ENCODE peak calls at places on chromosomes 5 and 9, in eight cellular contexts. T is suprapubic skin; J is activated CD8-positive, alpha-beta memory T cell treated with anti-CD3 and anti-CD28 coated beads, Interleukin-2, amount 50 U/mL, for 48 hours; C is fibroblast of lung; N is uterus; F is H7; H is C1 segment of cervical spinal cord; V is AG10803. I is an unnamed sample.

GRCh38 chr5:335740-336038 is 14.2 kb downstream of the AHRR start:
- DNase-seq in T (no peak), J (no peak), C (no peak), N (no peak), F (peak; percentile 11), H (no peak), V (no peak), I (no peak)

GRCh38 chr9:2493106-2493505 is 128.5 kb upstream of the VLDLR start:
- DNase-seq in T (no peak), J (no peak), C (peak; percentile 34), N (peak; percentile 82), F (no peak), H (no peak), V (peak; percentile 43), I (no peak)

GRCh38 chr5:159262472-159262858 is 625 bp upstream of the UBLCP1 start:
- DNase-seq in T (no peak), J (no peak), C (peak; percentile 45), N (no peak), F (no peak), H (no peak), V (peak; percentile 12), I (peak; percentile 4)

GRCh38 chr5:139272471-139273321 is 20.8 kb upstream of the MATR3 start:
- DNase-seq in T (no peak), J (no peak), C (peak; percentile 64), N (no peak), F (peak; percentile 34), H (no peak), V (peak; percentile 59), I (peak; percentile 65)

GRCh38 chr9:19306568-19306967 is 73.5 kb downstream of the RPS6 start:
- DNase-seq in T (no peak), J (no peak), C (no peak), N (no peak), F (no peak), H (no peak), V (no peak), I (no peak)

GRCh38 chr9:127034691-127035090 is 87.7 kb downstream of the ANGPTL2 start:
- DNase-seq in T (no peak), J (no peak), C (no peak), N (no peak), F (no peak), H (no peak), V (no peak), I (no peak)

GRCh38 chr5:149938272-149938671 is 6.3 kb downstream of the PDE6A start:
- DNase-seq in T (no peak), J (no peak), C (peak; percentile 76), N (no peak), F (no peak), H (no peak), V (peak; percentile 56), I (peak; percentile 90)

GRCh38 chr9:116320180-116320799 is 166.7 kb downstream of the PAPPA start:
- DNase-seq in T (no peak), J (no peak), C (no peak), N (no peak), F (no peak), H (no peak), V (no peak), I (no peak)

GRCh38 chr5:137666109-137666850 is 69.6 kb downstream of the KLHL3 start:
- DNase-seq in T (no peak), J (peak; percentile 58), C (peak; percentile 51), N (no peak), F (no peak), H (no peak), V (peak; percentile 19), I (peak; percentile 63)

GRCh38 chr5:39394946-39395345 is 29.8 kb downstream of the DAB2 start:
- DNase-seq in T (no peak), J (no peak), C (peak; percentile 91), N (no peak), F (no peak), H (no peak), V (peak; percentile 75), I (no peak)

GRCh38 chr5:77218263-77218662 is 7.8 kb downstream of the PDE8B start:
- DNase-seq in T (no peak), J (no peak), C (no peak), N (no peak), F (peak; percentile 51), H (no peak), V (no peak), I (no peak)

GRCh38 chr5:67921004-67921601 is 294.5 kb upstream of the PIK3R1 start:
- DNase-seq in T (no peak), J (no peak), C (peak; percentile 63), N (no peak), F (no peak), H (no peak), V (no peak), I (no peak)

GRCh38 chr9:114397848-114398605 is 10.2 kb upstream of the AKNA start:
- DNase-seq in T (peak; percentile 98), J (peak; percentile 98), C (peak; percentile 90), N (peak; percentile 98), F (peak; percentile 99), H (peak; percentile 73), V (peak; percentile 93), I (peak; percentile 94)

GRCh38 chr5:96226941-96227552 is 206.0 kb downstream of the PCSK1 start:
- DNase-seq in T (no peak), J (no peak), C (peak; percentile 97), N (no peak), F (no peak), H (no peak), V (peak; percentile 99), I (peak; percentile 14)

GRCh38 chr9:126704157-126704941 is 90.6 kb downstream of the LMX1B start:
- DNase-seq in T (peak; percentile 58), J (peak; percentile 56), C (peak; percentile 62), N (peak; percentile 55), F (peak; percentile 71), H (no peak), V (peak; percentile 16), I (peak; percentile 19)

GRCh38 chr5:139789845-139790189 is 5.8 kb upstream of the PSD2 start:
- DNase-seq in T (no peak), J (no peak), C (no peak), N (no peak), F (no peak), H (no peak), V (no peak), I (no peak)

GRCh38 chr9:116387934-116388714 is 234.5 kb downstream of the PAPPA start:
- DNase-seq in T (no peak), J (no peak), C (peak; percentile 8), N (no peak), F (no peak), H (no peak), V (no peak), I (no peak)

GRCh38 chr5:67092447-67093023 is 104.1 kb downstream of the CD180 start:
- DNase-seq in T (no peak), J (no peak), C (no peak), N (no peak), F (no peak), H (no peak), V (no peak), I (no peak)

GRCh38 chr9:85949591-85950335 is 8.8 kb downstream of the NAA35 start:
- DNase-seq in T (no peak), J (no peak), C (peak; percentile 19), N (no peak), F (no peak), H (no peak), V (no peak), I (no peak)

GRCh38 chr9:71741841-71742648 is 26.3 kb downstream of the CEMIP2 start:
- DNase-seq in T (no peak), J (no peak), C (peak; percentile 72), N (no peak), F (no peak), H (no peak), V (no peak), I (no peak)

GRCh38 chr5:180284161-180284560 is 7.7 kb downstream of the MAPK9 start:
- DNase-seq in T (no peak), J (no peak), C (no peak), N (no peak), F (peak; percentile 57), H (no peak), V (no peak), I (no peak)

GRCh38 chr5:72141440-72142271 is 34.4 kb downstream of the MAP1B start:
- DNase-seq in T (no peak), J (no peak), C (peak; percentile 94), N (peak; percentile 57), F (no peak), H (no peak), V (peak; percentile 89), I (no peak)

GRCh38 chr5:170147051-170147785 is 41.5 kb downstream of the FOXI1 start:
- DNase-seq in T (no peak), J (peak; percentile 13), C (no peak), N (no peak), F (no peak), H (no peak), V (no peak), I (no peak)

GRCh38 chr5:32297181-32298055 is 15.3 kb downstream of the MTMR12 start:
- DNase-seq in T (no peak), J (no peak), C (no peak), N (no peak), F (no peak), H (no peak), V (no peak), I (no peak)

GRCh38 chr5:57452885-57453284 is 29.7 kb downstream of the ACTBL2 start:
- DNase-seq in T (no peak), J (no peak), C (no peak), N (no peak), F (no peak), H (no peak), V (no peak), I (no peak)

GRCh38 chr9:120742951-120743416 is 28.7 kb upstream of the MEGF9 start:
- DNase-seq in T (no peak), J (no peak), C (peak; percentile 27), N (no peak), F (peak; percentile 78), H (no peak), V (peak; percentile 34), I (no peak)

GRCh38 chr9:93286252-93287188 is 102.6 kb downstream of the WNK2 start:
- DNase-seq in T (no peak), J (no peak), C (no peak), N (no peak), F (no peak), H (no peak), V (no peak), I (no peak)

GRCh38 chr5:167576126-167576525 is 715.3 kb upstream of the WWC1 start:
- DNase-seq in T (no peak), J (no peak), C (no peak), N (no peak), F (no peak), H (no peak), V (peak; percentile 37), I (no peak)

GRCh38 chr5:169094586-169095409 is 206.1 kb downstream of the SLIT3 start:
- DNase-seq in T (peak; percentile 76), J (no peak), C (peak; percentile 76), N (no peak), F (no peak), H (no peak), V (peak; percentile 90), I (no peak)

GRCh38 chr5:155836404-155836803 is 490.6 kb upstream of the SGCD start:
- DNase-seq in T (no peak), J (no peak), C (no peak), N (no peak), F (no peak), H (no peak), V (no peak), I (no peak)

GRCh38 chr5:1799602-1800469 is at the start of gene MRPL36:
- DNase-seq in T (peak; percentile 95), J (peak; percentile 94), C (peak; percentile 88), N (peak; percentile 91), F (peak; percentile 99), H (peak; percentile 87), V (peak; percentile 88), I (peak; percentile 92)

GRCh38 chr9:69014013-69014412 is at the start of gene PRKACG:
- DNase-seq in T (no peak), J (no peak), C (no peak), N (no peak), F (no peak), H (no peak), V (no peak), I (no peak)

GRCh38 chr9:122464633-122465567 is 12.8 kb downstream of the OR1J1 start:
- DNase-seq in T (peak; percentile 82), J (peak; percentile 77), C (peak; percentile 81), N (peak; percentile 79), F (peak; percentile 58), H (peak; percentile 40), V (peak; percentile 95), I (peak; percentile 70)

GRCh38 chr5:16464664-16465543 is 696 bp downstream of the ZNF622 start:
- DNase-seq in T (peak; percentile 64), J (no peak), C (peak; percentile 41), N (no peak), F (peak; percentile 48), H (no peak), V (no peak), I (no peak)

I was measured in Calu3.